ENCODE peak calls at places on chromosomes 5 and 9, in four cellular contexts. One of them, this sample, is unnamed.

GRCh38 chr9:77793909-77794308 is 145.8 kb upstream of the GNA14 start:
- DNase-seq in HepG2: no peak
- DNase-seq in K562: no peak
- DNase-seq in GM12878: no peak
- DNase-seq in this sample: no peak

GRCh38 chr5:92527311-92528078 is 1053.5 kb downstream of the NR2F1-AS1 start:
- DNase-seq in HepG2: no peak
- DNase-seq in K562: no peak
- DNase-seq in GM12878: no peak
- DNase-seq in this sample: no peak

GRCh38 chr9:112271466-112272098 is 61.8 kb downstream of the PTBP3 start:
- DNase-seq in HepG2: peak
- DNase-seq in K562: no peak
- DNase-seq in GM12878: no peak
- DNase-seq in this sample: no peak

GRCh38 chr5:92560698-92561361 is 1020.2 kb downstream of the NR2F1-AS1 start:
- DNase-seq in HepG2: no peak
- DNase-seq in K562: no peak
- DNase-seq in GM12878: no peak
- DNase-seq in this sample: no peak

GRCh38 chr9:101337237-101337636 is 47.6 kb downstream of the BAAT start:
- DNase-seq in HepG2: no peak
- DNase-seq in K562: no peak
- DNase-seq in GM12878: no peak
- DNase-seq in this sample: no peak

GRCh38 chr5:40464461-40464860 is 215.3 kb upstream of the PTGER4 start:
- DNase-seq in HepG2: no peak
- DNase-seq in K562: no peak
- DNase-seq in GM12878: no peak
- DNase-seq in this sample: no peak

GRCh38 chr5:119031905-119032304 is 39.0 kb upstream of the DMXL1 start:
- DNase-seq in HepG2: no peak
- DNase-seq in K562: peak
- DNase-seq in GM12878: peak
- DNase-seq in this sample: no peak

GRCh38 chr5:100758780-100759179 is 144.3 kb downstream of the ST8SIA4 start:
- DNase-seq in HepG2: no peak
- DNase-seq in K562: no peak
- DNase-seq in GM12878: no peak
- DNase-seq in this sample: no peak

GRCh38 chr9:41229408-41230401 is 40.6 kb upstream of the ZNG1F start:
- DNase-seq in HepG2: peak
- DNase-seq in K562: peak
- DNase-seq in GM12878: peak
- DNase-seq in this sample: peak

GRCh38 chr5:28344803-28345433 is 1306.5 kb upstream of the CDH9 start:
- DNase-seq in HepG2: peak
- DNase-seq in K562: peak
- DNase-seq in GM12878: peak
- DNase-seq in this sample: peak

GRCh38 chr5:112554089-112554977 is 135.3 kb upstream of the EPB41L4A start:
- DNase-seq in HepG2: no peak
- DNase-seq in K562: no peak
- DNase-seq in GM12878: no peak
- DNase-seq in this sample: no peak

GRCh38 chr9:695252-695651 is 146.2 kb upstream of the DMRT1 start:
- DNase-seq in HepG2: no peak
- DNase-seq in K562: no peak
- DNase-seq in GM12878: no peak
- DNase-seq in this sample: no peak

GRCh38 chr9:21997480-21997879 is 2.9 kb downstream of the CDKN2B-AS1 start:
- DNase-seq in HepG2: no peak
- DNase-seq in K562: no peak
- DNase-seq in GM12878: no peak
- DNase-seq in this sample: no peak

DNA sequence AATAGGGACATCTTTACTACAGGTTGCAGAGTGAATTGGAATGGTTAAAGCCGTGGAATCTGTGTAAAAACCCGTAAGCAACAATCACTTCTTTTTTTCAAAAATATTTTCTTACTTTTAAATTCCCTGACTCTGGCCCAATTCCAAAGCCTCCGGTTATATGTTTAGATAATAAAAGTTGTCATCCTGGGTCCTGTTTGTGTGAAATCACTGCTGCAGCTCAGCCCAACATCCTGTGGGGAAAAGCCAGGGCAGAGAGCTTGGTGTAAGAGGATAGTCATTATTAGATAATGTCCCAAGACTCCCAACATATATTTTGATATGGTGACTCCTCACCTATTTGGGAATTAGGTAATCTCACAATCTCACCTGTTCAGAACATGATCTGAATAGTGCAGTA is 586.0 kb upstream of the BRINP1 start:
- DNase-seq in HepG2: no peak
- DNase-seq in K562: no peak
- DNase-seq in GM12878: no peak
- DNase-seq in this sample: no peak
- TF ChIP-seq FOXK2 in HepG2: no peak
- TF ChIP-seq FOXK2 in K562: no peak
- TF ChIP-seq FOXK2 in GM12878: no peak
- TF ChIP-seq FOXK2 in this sample: no peak

GRCh38 chr9:3451956-3452355 is 73.8 kb downstream of the RFX3 start:
- DNase-seq in HepG2: no peak
- DNase-seq in K562: no peak
- DNase-seq in GM12878: no peak
- DNase-seq in this sample: no peak

GRCh38 chr9:3447143-3447542 is 78.7 kb downstream of the RFX3 start:
- DNase-seq in HepG2: no peak
- DNase-seq in K562: no peak
- DNase-seq in GM12878: no peak
- DNase-seq in this sample: no peak

GRCh38 chr9:3446313-3446712 is 79.5 kb downstream of the RFX3 start:
- DNase-seq in HepG2: no peak
- DNase-seq in K562: no peak
- DNase-seq in GM12878: no peak
- DNase-seq in this sample: no peak

GRCh38 chr9:3444016-3444415 is 81.8 kb downstream of the RFX3 start:
- DNase-seq in HepG2: no peak
- DNase-seq in K562: no peak
- DNase-seq in GM12878: no peak
- DNase-seq in this sample: no peak

GRCh38 chr9:3447813-3448212 is 78.0 kb downstream of the RFX3 start:
- DNase-seq in HepG2: no peak
- DNase-seq in K562: no peak
- DNase-seq in GM12878: no peak
- DNase-seq in this sample: no peak
- TF ChIP-seq FOXK2 in HepG2: no peak
- TF ChIP-seq FOXK2 in K562: no peak
- TF ChIP-seq FOXK2 in GM12878: no peak
- TF ChIP-seq FOXK2 in this sample: no peak

GRCh38 chr9:129860653-129861446 is 25.6 kb downstream of the USP20 start:
- DNase-seq in HepG2: no peak
- DNase-seq in K562: no peak
- DNase-seq in GM12878: no peak
- DNase-seq in this sample: no peak
- TF ChIP-seq FOXK2 in HepG2: no peak
- TF ChIP-seq FOXK2 in K562: no peak
- TF ChIP-seq FOXK2 in GM12878: no peak
- TF ChIP-seq FOXK2 in this sample: no peak

DNA sequence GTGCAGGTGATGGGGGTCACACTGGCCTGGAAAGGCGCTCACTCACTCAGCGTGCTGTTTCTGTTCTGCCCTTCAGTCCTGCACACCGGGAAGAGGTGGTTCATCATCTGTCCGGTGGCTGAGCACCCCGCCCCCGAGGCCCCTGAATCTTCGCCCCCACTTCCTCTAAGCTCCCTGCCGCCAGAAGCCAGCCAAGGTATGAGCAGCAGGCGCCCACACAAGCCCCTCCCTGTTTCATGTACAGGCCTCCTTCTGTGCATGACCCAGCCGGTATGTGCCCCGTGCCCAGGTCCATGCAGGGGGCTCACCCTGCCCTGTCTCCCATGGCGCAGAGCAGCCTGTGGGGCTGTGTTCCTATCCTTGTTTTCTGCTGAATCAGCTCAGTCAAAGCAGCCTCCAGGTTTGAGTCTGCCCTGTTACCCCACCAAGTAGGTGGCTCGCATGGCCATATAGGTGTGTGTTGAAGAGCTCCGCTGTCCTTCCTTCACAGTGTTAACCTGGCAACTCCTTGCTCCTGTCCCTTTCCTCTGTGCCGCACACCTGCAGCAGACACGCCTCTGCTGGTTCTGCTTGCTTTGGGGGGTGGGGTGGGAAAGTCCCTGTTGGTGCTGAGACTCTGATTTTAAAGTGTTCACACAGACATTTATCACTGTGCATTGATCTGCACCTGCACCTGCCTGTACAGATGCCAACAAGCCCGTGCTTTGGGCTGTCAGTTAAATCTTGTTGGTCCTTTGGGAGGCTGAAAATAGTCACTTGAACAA is 84.8 kb downstream of the WNK2 start:
- DNase-seq in HepG2: no peak
- DNase-seq in K562: no peak
- DNase-seq in GM12878: no peak
- DNase-seq in this sample: no peak
- TF ChIP-seq FOXK2 in HepG2: no peak
- TF ChIP-seq FOXK2 in K562: no peak
- TF ChIP-seq FOXK2 in GM12878: no peak
- TF ChIP-seq FOXK2 in this sample: no peak

GRCh38 chr5:179301796-179302195 is 43.5 kb downstream of the ADAMTS2 start:
- DNase-seq in HepG2: no peak
- DNase-seq in K562: no peak
- DNase-seq in GM12878: no peak
- DNase-seq in this sample: no peak

GRCh38 chr5:179304466-179304865 is 40.8 kb downstream of the ADAMTS2 start:
- DNase-seq in HepG2: no peak
- DNase-seq in K562: no peak
- DNase-seq in GM12878: no peak
- DNase-seq in this sample: no peak

GRCh38 chr5:179302499-179303185 is 42.6 kb downstream of the ADAMTS2 start:
- DNase-seq in HepG2: no peak
- DNase-seq in K562: peak
- DNase-seq in GM12878: no peak
- DNase-seq in this sample: no peak

GRCh38 chr5:179304871-179305270 is 40.4 kb downstream of the ADAMTS2 start:
- DNase-seq in HepG2: no peak
- DNase-seq in K562: no peak
- DNase-seq in GM12878: no peak
- DNase-seq in this sample: no peak

DNA sequence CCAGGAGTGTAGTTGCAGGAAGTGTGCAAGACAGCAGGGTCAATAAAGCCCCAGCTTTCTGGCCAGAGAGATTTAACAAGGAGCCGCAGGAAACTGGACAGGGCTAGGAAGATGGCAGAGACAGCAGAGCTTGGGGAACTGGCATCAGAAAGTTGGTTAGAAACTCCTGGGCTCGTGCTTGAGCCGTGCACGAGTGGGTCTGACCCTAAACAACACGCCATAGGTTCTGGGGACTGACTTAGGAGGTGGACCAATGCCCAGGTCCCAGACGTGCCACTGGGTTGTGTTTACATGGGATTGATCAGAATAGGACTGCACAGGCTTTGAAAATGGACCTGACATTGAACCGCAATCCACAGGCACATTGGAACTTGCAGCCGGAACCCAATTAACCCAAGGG is 41.5 kb downstream of the ADAMTS2 start:
- DNase-seq in HepG2: no peak
- DNase-seq in K562: no peak
- DNase-seq in GM12878: no peak
- DNase-seq in this sample: no peak
- TF ChIP-seq FOXK2 in HepG2: no peak
- TF ChIP-seq FOXK2 in K562: no peak
- TF ChIP-seq FOXK2 in GM12878: no peak
- TF ChIP-seq FOXK2 in this sample: no peak

GRCh38 chr9:38622961-38623360 is 2.6 kb upstream of the ANKRD18A start:
- DNase-seq in HepG2: no peak
- DNase-seq in K562: no peak
- DNase-seq in GM12878: no peak
- DNase-seq in this sample: no peak

GRCh38 chr9:38622083-38622674 is 1.8 kb upstream of the ANKRD18A start:
- DNase-seq in HepG2: peak
- DNase-seq in K562: no peak
- DNase-seq in GM12878: no peak
- DNase-seq in this sample: no peak

GRCh38 chr9:38621434-38622082 is 1.2 kb upstream of the ANKRD18A start:
- DNase-seq in HepG2: peak
- DNase-seq in K562: no peak
- DNase-seq in GM12878: no peak
- DNase-seq in this sample: no peak

GRCh38 chr9:38619556-38620447 is 594 bp downstream of the ANKRD18A start:
- DNase-seq in HepG2: peak
- DNase-seq in K562: no peak
- DNase-seq in GM12878: no peak
- DNase-seq in this sample: peak

GRCh38 chr9:38620483-38621433 is at the start of gene ANKRD18A:
- DNase-seq in HepG2: peak
- DNase-seq in K562: no peak
- DNase-seq in GM12878: no peak
- DNase-seq in this sample: peak
- TF ChIP-seq FOXK2 in HepG2: no peak
- TF ChIP-seq FOXK2 in K562: no peak
- TF ChIP-seq FOXK2 in GM12878: no peak
- TF ChIP-seq FOXK2 in this sample: no peak

GRCh38 chr9:75664597-75664996 is 225.9 kb upstream of the PCSK5 start:
- DNase-seq in HepG2: peak
- DNase-seq in K562: no peak
- DNase-seq in GM12878: no peak
- DNase-seq in this sample: no peak

GRCh38 chr9:75672478-75672877 is 218.0 kb upstream of the PCSK5 start:
- DNase-seq in HepG2: no peak
- DNase-seq in K562: no peak
- DNase-seq in GM12878: no peak
- DNase-seq in this sample: no peak

GRCh38 chr9:75667155-75667554 is 223.3 kb upstream of the PCSK5 start:
- DNase-seq in HepG2: no peak
- DNase-seq in K562: no peak
- DNase-seq in GM12878: no peak
- DNase-seq in this sample: no peak
- TF ChIP-seq FOXK2 in HepG2: no peak
- TF ChIP-seq FOXK2 in K562: no peak
- TF ChIP-seq FOXK2 in GM12878: no peak
- TF ChIP-seq FOXK2 in this sample: no peak